ENCODE peak calls at places on chromosomes 16 and 17, in seven cellular contexts. One of them, this sample, is unnamed.

GRCh38 chr17:51050291-51051033 is 70.2 kb downstream of the SPAG9 start:
- DNase-seq in omental fat pad: no peak
- DNase-seq in mesothelial cell of epicardium: no peak
- DNase-seq in neural crest cell: no peak
- DNase-seq in vagina: no peak
- DNase-seq in kidney epithelial cell: no peak
- DNase-seq in NCI-H460: no peak
- DNase-seq in this sample: no peak

GRCh38 chr16:87265261-87265660 is 51.9 kb downstream of the C16orf95 start:
- DNase-seq in omental fat pad: no peak
- DNase-seq in mesothelial cell of epicardium: no peak
- DNase-seq in neural crest cell: no peak
- DNase-seq in vagina: no peak
- DNase-seq in kidney epithelial cell: no peak
- DNase-seq in NCI-H460: no peak
- DNase-seq in this sample: no peak

GRCh38 chr17:82217530-82218204 is 5.0 kb upstream of the CCDC57 start:
- DNase-seq in omental fat pad: no peak
- DNase-seq in mesothelial cell of epicardium: no peak
- DNase-seq in neural crest cell: no peak
- DNase-seq in vagina: peak; percentile 85
- DNase-seq in kidney epithelial cell: no peak
- DNase-seq in NCI-H460: peak; percentile 81
- DNase-seq in this sample: peak; percentile 81

GRCh38 chr17:42783062-42783777 is 2.8 kb downstream of the WNK4 start:
- DNase-seq in omental fat pad: no peak
- DNase-seq in mesothelial cell of epicardium: no peak
- DNase-seq in neural crest cell: no peak
- DNase-seq in vagina: no peak
- DNase-seq in kidney epithelial cell: peak; percentile 61
- DNase-seq in NCI-H460: no peak
- DNase-seq in this sample: peak; percentile 71

GRCh38 chr17:3827124-3827773 is 18.8 kb downstream of the NCBP3 start:
- DNase-seq in omental fat pad: peak; percentile 50
- DNase-seq in mesothelial cell of epicardium: no peak
- DNase-seq in neural crest cell: peak; percentile 59
- DNase-seq in vagina: no peak
- DNase-seq in kidney epithelial cell: peak; percentile 41
- DNase-seq in NCI-H460: peak; percentile 77
- DNase-seq in this sample: peak; percentile 48

GRCh38 chr17:82880620-82881019 is 40.8 kb upstream of the ZNF750 start:
- DNase-seq in omental fat pad: no peak
- DNase-seq in mesothelial cell of epicardium: no peak
- DNase-seq in neural crest cell: no peak
- DNase-seq in vagina: no peak
- DNase-seq in kidney epithelial cell: no peak
- DNase-seq in NCI-H460: no peak
- DNase-seq in this sample: no peak

GRCh38 chr17:74601944-74602572 is 10.0 kb upstream of the CD300LD start:
- DNase-seq in omental fat pad: no peak
- DNase-seq in mesothelial cell of epicardium: no peak
- DNase-seq in neural crest cell: peak; percentile 54
- DNase-seq in vagina: no peak
- DNase-seq in kidney epithelial cell: no peak
- DNase-seq in NCI-H460: peak; percentile 53
- DNase-seq in this sample: peak; percentile 68

GRCh38 chr16:86424413-86424812 is 85.9 kb upstream of the FOXF1 start:
- DNase-seq in omental fat pad: no peak
- DNase-seq in mesothelial cell of epicardium: no peak
- DNase-seq in neural crest cell: no peak
- DNase-seq in vagina: no peak
- DNase-seq in kidney epithelial cell: no peak
- DNase-seq in NCI-H460: no peak
- DNase-seq in this sample: no peak

GRCh38 chr16:30095166-30096078 is 591 bp downstream of the YPEL3 start:
- DNase-seq in omental fat pad: no peak
- DNase-seq in mesothelial cell of epicardium: no peak
- DNase-seq in neural crest cell: no peak
- DNase-seq in vagina: no peak
- DNase-seq in kidney epithelial cell: no peak
- DNase-seq in NCI-H460: no peak
- DNase-seq in this sample: no peak

GRCh38 chr16:85781685-85782370 is 17.5 kb downstream of the EMC8 start:
- DNase-seq in omental fat pad: no peak
- DNase-seq in mesothelial cell of epicardium: no peak
- DNase-seq in neural crest cell: no peak
- DNase-seq in vagina: no peak
- DNase-seq in kidney epithelial cell: no peak
- DNase-seq in NCI-H460: no peak
- DNase-seq in this sample: no peak

GRCh38 chr16:79329163-79329521 is 271.4 kb downstream of the MAF start:
- DNase-seq in omental fat pad: no peak
- DNase-seq in mesothelial cell of epicardium: no peak
- DNase-seq in neural crest cell: no peak
- DNase-seq in vagina: no peak
- DNase-seq in kidney epithelial cell: no peak
- DNase-seq in NCI-H460: no peak
- DNase-seq in this sample: no peak

GRCh38 chr17:65794572-65794971 is 233.1 kb upstream of the AXIN2 start:
- DNase-seq in omental fat pad: no peak
- DNase-seq in mesothelial cell of epicardium: no peak
- DNase-seq in neural crest cell: no peak
- DNase-seq in vagina: no peak
- DNase-seq in kidney epithelial cell: no peak
- DNase-seq in NCI-H460: peak; percentile 45
- DNase-seq in this sample: peak; percentile 56

GRCh38 chr17:56598471-56598870 is 5.0 kb downstream of the NOG start:
- DNase-seq in omental fat pad: no peak
- DNase-seq in mesothelial cell of epicardium: no peak
- DNase-seq in neural crest cell: no peak
- DNase-seq in vagina: no peak
- DNase-seq in kidney epithelial cell: peak; percentile 50
- DNase-seq in NCI-H460: no peak
- DNase-seq in this sample: peak; percentile 81